ENCODE peak calls at places on chromosomes 1 and 21, in eight cellular contexts. H is NCI-H1105; W is astrocyte of the spinal cord; J is activated naive CD4-positive, alpha-beta T cell; M is CD8-positive, alpha-beta memory T cell; A is central memory CD4-positive, alpha-beta T cell; T is A172; R is Calu3. P is an unnamed sample.

GRCh38 chr21:32894321-32894720 is 122.8 kb upstream of the PAXBP1 start:
- DNase-seq in M (no peak), W (no peak), J (no peak), H (no peak), T (no peak), R (no peak), A (no peak), P (no peak)

GRCh38 chr1:151841141-151841540 is 1.5 kb upstream of the C2CD4D start:
- DNase-seq in H (no peak), J (no peak), A (no peak), W (peak), R (peak), M (no peak), T (peak), P (no peak)

GRCh38 chr1:27862671-27863551 is 9.4 kb upstream of the THEMIS2 start:
- DNase-seq in W (peak), H (no peak), T (peak), M (no peak), R (no peak), J (no peak), A (no peak), P (peak)

GRCh38 chr1:158084336-158084735 is 90.9 kb downstream of the KIRREL1 start:
- DNase-seq in R (no peak), A (no peak), W (no peak), T (no peak), M (no peak), H (no peak), J (no peak), P (no peak)

GRCh38 chr1:184664661-184665060 is 90.0 kb downstream of the EDEM3 start:
- DNase-seq in A (no peak), R (no peak), M (no peak), W (no peak), T (no peak), H (no peak), J (no peak), P (no peak)

GRCh38 chr1:27643626-27644368 is 8.8 kb upstream of the FGR start:
- DNase-seq in R (peak), H (no peak), J (peak), T (no peak), A (peak), M (peak), W (peak), P (no peak)

GRCh38 chr1:192700834-192701271 is 64.9 kb downstream of the RGS13 start:
- DNase-seq in T (peak), J (no peak), A (no peak), R (peak), H (no peak), M (no peak), W (peak), P (peak)

GRCh38 chr1:178417858-178418257 is 78.9 kb downstream of the CLEC20A start:
- DNase-seq in T (peak), W (peak), M (no peak), A (no peak), J (no peak), R (peak), H (no peak), P (no peak)

GRCh38 chr1:176847052-176847451 is 317.5 kb downstream of the ASTN1 start:
- DNase-seq in J (no peak), A (no peak), H (no peak), R (no peak), T (no peak), M (no peak), W (no peak), P (no peak)

GRCh38 chr1:30915491-30916230 is 7.1 kb upstream of the SDC3 start:
- DNase-seq in T (no peak), W (no peak), J (no peak), A (no peak), H (no peak), R (no peak), M (no peak), P (no peak)

GRCh38 chr1:163821679-163822078 is 499.9 kb downstream of the NUF2 start:
- DNase-seq in J (no peak), M (no peak), T (no peak), R (no peak), H (no peak), A (no peak), W (no peak), P (no peak)

GRCh38 chr1:202085682-202086373 is 36.9 kb upstream of the GPR37L1 start:
- DNase-seq in M (no peak), H (no peak), J (no peak), R (peak), A (no peak), T (no peak), W (no peak), P (no peak)

GRCh38 chr1:64323054-64323453 is 119.6 kb downstream of the UBE2U start:
- DNase-seq in T (no peak), R (no peak), J (no peak), A (no peak), W (no peak), H (no peak), M (no peak), P (peak)

GRCh38 chr1:245209658-245210415 is 55.1 kb downstream of the KIF26B start:
- DNase-seq in H (no peak), R (no peak), W (no peak), T (no peak), A (no peak), J (no peak), M (no peak), P (no peak)

GRCh38 chr1:55378582-55378981 is 163.4 kb upstream of the USP24 start:
- DNase-seq in M (no peak), W (peak), H (no peak), J (no peak), A (no peak), R (no peak), T (peak), P (no peak)

GRCh38 chr1:229271448-229272120 is 673 bp downstream of the RAB4A start:
- DNase-seq in H (no peak), R (no peak), M (no peak), W (peak), T (peak), A (peak), J (no peak), P (no peak)

GRCh38 chr1:210597555-210598134 is 268.9 kb downstream of the HHAT start:
- DNase-seq in A (no peak), T (peak), R (peak), J (no peak), H (no peak), W (peak), M (no peak), P (peak)

GRCh38 chr1:125085720-125086591 is 3901.2 kb downstream of the SRGAP2C start:
- DNase-seq in R (no peak), J (no peak), H (no peak), A (no peak), W (no peak), T (no peak), M (no peak), P (no peak)

GRCh38 chr1:158506369-158506987 is 34.5 kb downstream of the OR10R2 start:
- DNase-seq in R (peak), W (no peak), H (peak), J (no peak), A (peak), T (no peak), M (peak), P (no peak)

GRCh38 chr1:44547361-44547760 is 126.9 kb downstream of the TMEM53 start:
- DNase-seq in M (no peak), H (no peak), A (no peak), T (no peak), J (no peak), R (no peak), W (no peak), P (no peak)

GRCh38 chr21:34795152-34796141 is 126.7 kb downstream of the CLIC6 start:
- DNase-seq in T (peak), A (no peak), W (peak), J (no peak), M (no peak), R (no peak), H (no peak), P (no peak)

GRCh38 chr1:209611771-209612570 is 28.5 kb downstream of the CAMK1G start:
- DNase-seq in M (no peak), H (no peak), T (no peak), A (no peak), R (peak), J (no peak), W (no peak), P (no peak)

GRCh38 chr1:5623399-5623798 is 368.8 kb downstream of the NPHP4 start:
- DNase-seq in M (no peak), T (no peak), A (no peak), W (no peak), R (no peak), J (no peak), H (no peak), P (no peak)

GRCh38 chr1:19405761-19406481 is 79.4 kb downstream of the CAPZB start:
- DNase-seq in H (peak), W (peak), J (no peak), T (no peak), M (no peak), A (no peak), R (no peak), P (peak)

GRCh38 chr1:184118051-184118450 is 66.5 kb downstream of the TSEN15 start:
- DNase-seq in T (peak), R (no peak), H (no peak), J (no peak), M (no peak), W (peak), A (no peak), P (peak)